ENCODE peak calls at places on chromosomes 3 and 15, in eight cellular contexts. X is transverse colon, G is vagina, D is esophagus muscularis mucosa, A is HCT116, R is stomach, K is endothelial cell of umbilical vein, E is GM12878. O is an unnamed sample.

GRCh38 chr15:67148196-67148701 is 82.8 kb downstream of the SMAD3 start:
- DNase-seq in X (no peak), G (no peak), D (no peak), A (no peak), R (no peak), K (peak), E (no peak), O (no peak)

GRCh38 chr3:102068327-102068726 is 219.0 kb downstream of the NFKBIZ start:
- DNase-seq in X (no peak), G (no peak), D (no peak), A (no peak), R (no peak), K (peak), E (no peak), O (no peak)

GRCh38 chr3:10555263-10555662 is 49.9 kb upstream of the ATP2B2 start:
- DNase-seq in X (no peak), G (no peak), D (peak), A (no peak), R (no peak), K (no peak), E (no peak), O (no peak)

GRCh38 chr15:52672661-52673060 is 6.5 kb downstream of the ATOSA start:
- DNase-seq in X (no peak), G (no peak), D (no peak), A (no peak), R (no peak), K (no peak), E (no peak), O (no peak)

GRCh38 chr15:89016549-89017041 is 71.7 kb upstream of the ABHD2 start:
- DNase-seq in X (no peak), G (no peak), D (no peak), A (peak), R (no peak), K (peak), E (no peak), O (no peak)

GRCh38 chr15:26083457-26084350 is 220.6 kb upstream of the ATP10A start:
- DNase-seq in X (no peak), G (no peak), D (no peak), A (no peak), R (no peak), K (no peak), E (no peak), O (no peak)

GRCh38 chr3:37862712-37863551 is 1.3 kb downstream of the CTDSPL start:
- DNase-seq in X (peak), G (no peak), D (no peak), A (no peak), R (no peak), K (peak), E (no peak), O (peak)

GRCh38 chr3:33372218-33373081 is 67.8 kb downstream of the UBP1 start:
- DNase-seq in X (peak), G (no peak), D (no peak), A (peak), R (peak), K (peak), E (no peak), O (no peak)

GRCh38 chr3:115819785-115820384 is 196.6 kb downstream of the GAP43 start:
- DNase-seq in X (peak), G (no peak), D (no peak), A (peak), R (peak), K (peak), E (peak), O (no peak)

GRCh38 chr3:58391156-58391865 is 42.3 kb downstream of the PDHB start:
- DNase-seq in X (no peak), G (no peak), D (no peak), A (no peak), R (no peak), K (peak), E (no peak), O (no peak)

GRCh38 chr3:161139686-161140085 is 34.5 kb upstream of the B3GALNT1 start:
- DNase-seq in X (no peak), G (no peak), D (no peak), A (no peak), R (no peak), K (peak), E (no peak), O (no peak)

GRCh38 chr15:70066004-70066403 is 31.7 kb downstream of the TLE3 start:
- DNase-seq in X (no peak), G (no peak), D (no peak), A (no peak), R (no peak), K (no peak), E (no peak), O (no peak)

GRCh38 chr15:74251187-74251811 is 15.2 kb downstream of the CCDC33 start:
- DNase-seq in X (no peak), G (no peak), D (no peak), A (no peak), R (peak), K (no peak), E (no peak), O (no peak)

GRCh38 chr15:66798426-66799061 is 96.5 kb downstream of the SMAD6 start:
- DNase-seq in X (no peak), G (no peak), D (no peak), A (no peak), R (no peak), K (peak), E (no peak), O (no peak)

GRCh38 chr3:29285356-29286070 is 4.6 kb downstream of the RBMS3 start:
- DNase-seq in X (no peak), G (no peak), D (no peak), A (no peak), R (no peak), K (peak), E (no peak), O (no peak)

GRCh38 chr3:151171145-151171544 is 31.9 kb downstream of the GPR171 start:
- DNase-seq in X (peak), G (no peak), D (no peak), A (no peak), R (no peak), K (no peak), E (no peak), O (no peak)

GRCh38 chr3:123383101-123384053 is 65.5 kb downstream of the ADCY5 start:
- DNase-seq in X (no peak), G (no peak), D (no peak), A (no peak), R (no peak), K (no peak), E (no peak), O (no peak)

GRCh38 chr3:58013099-58013498 is 4.9 kb downstream of the FLNB start:
- DNase-seq in X (no peak), G (no peak), D (no peak), A (no peak), R (no peak), K (no peak), E (no peak), O (no peak)

GRCh38 chr3:12750223-12750622 is 8.8 kb downstream of the TMEM40 start:
- DNase-seq in X (peak), G (no peak), D (no peak), A (peak), R (peak), K (peak), E (no peak), O (no peak)

GRCh38 chr3:71684752-71685151 is 40.5 kb downstream of the EIF4E3 start:
- DNase-seq in X (no peak), G (no peak), D (no peak), A (no peak), R (no peak), K (peak), E (no peak), O (no peak)

GRCh38 chr3:150721285-150722130 is 17.8 kb upstream of the ERICH6 start:
- DNase-seq in X (no peak), G (no peak), D (no peak), A (peak), R (no peak), K (peak), E (no peak), O (no peak)

GRCh38 chr3:183809209-183809608 is 16.2 kb downstream of the MAP6D1 start:
- DNase-seq in X (no peak), G (no peak), D (no peak), A (no peak), R (no peak), K (no peak), E (no peak), O (no peak)

GRCh38 chr15:78767331-78767951 is 43.8 kb downstream of the ADAMTS7 start:
- DNase-seq in X (peak), G (no peak), D (no peak), A (no peak), R (no peak), K (no peak), E (no peak), O (peak)

GRCh38 chr3:168534761-168535160 is 439.0 kb upstream of the GOLIM4 start:
- DNase-seq in X (no peak), G (no peak), D (no peak), A (no peak), R (no peak), K (no peak), E (no peak), O (no peak)

GRCh38 chr15:79083154-79083553 is 7.4 kb downstream of the RASGRF1 start:
- DNase-seq in X (no peak), G (no peak), D (no peak), A (no peak), R (no peak), K (no peak), E (no peak), O (no peak)

GRCh38 chr3:173902866-173903265 is 505.3 kb downstream of the NLGN1 start:
- DNase-seq in X (no peak), G (no peak), D (no peak), A (no peak), R (no peak), K (no peak), E (no peak), O (no peak)
- H3K27ac ChIP-seq in X (no peak), G (no peak), D (no peak), A (no peak), R (no peak), K (no peak), E (no peak), O (no peak)

DNA sequence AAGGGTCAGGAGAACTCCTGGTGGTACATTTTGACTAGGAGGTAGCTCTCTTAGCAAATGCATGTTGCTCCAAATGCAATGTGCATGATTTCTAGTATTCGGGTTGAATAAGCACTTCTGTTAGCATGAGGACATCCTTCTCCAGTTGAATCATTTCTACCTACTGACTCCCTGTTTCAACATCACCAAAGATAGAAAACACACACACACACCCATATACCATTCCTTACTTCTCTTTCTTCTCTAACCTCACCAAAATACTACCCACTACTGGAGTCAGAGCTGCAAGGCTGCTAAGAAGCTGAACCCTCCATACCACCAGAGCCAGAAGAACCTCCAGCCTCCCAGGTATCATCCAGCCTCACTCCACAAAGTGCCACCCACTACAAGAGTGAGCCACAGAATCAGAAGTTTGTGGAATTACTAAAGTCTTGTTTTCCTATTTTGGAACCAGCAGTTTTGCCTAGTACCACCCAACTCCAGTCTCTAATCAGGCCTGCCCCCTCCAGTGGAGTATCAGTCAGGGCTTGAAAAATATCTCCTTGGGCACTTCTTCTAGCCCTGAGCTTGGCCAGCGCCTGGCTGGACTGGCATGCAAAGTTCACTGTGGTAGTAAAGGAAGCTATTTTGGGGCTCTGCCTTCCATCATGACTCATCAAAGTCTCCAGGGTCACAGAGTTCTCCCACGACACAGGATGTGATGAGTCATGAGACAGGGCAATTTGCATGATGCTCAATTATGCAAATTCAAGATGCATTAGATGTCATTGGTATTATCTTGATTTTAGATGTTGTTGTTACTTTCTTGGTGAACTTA is 110.2 kb downstream of the CYP19A1 start:
- DNase-seq in X (no peak), G (no peak), D (peak), A (peak), R (no peak), K (peak), E (peak), O (no peak)
- TF ChIP-seq POLR2A in X (no peak), G (no peak), D (no peak), A (no peak), R (no peak), K (no peak), E (peak), O (no peak)

GRCh38 chr15:60358935-60359672 is 38.7 kb downstream of the ANXA2 start:
- DNase-seq in X (no peak), G (no peak), D (no peak), A (no peak), R (peak), K (peak), E (no peak), O (no peak)
- TF ChIP-seq POLR2AphosphoS5 in X (no peak), G (no peak), D (peak), A (no peak), R (no peak), K (no peak), E (no peak), O (no peak)

GRCh38 chr3:188322135-188322892 is 168.4 kb downstream of the LPP start:
- DNase-seq in X (no peak), G (no peak), D (no peak), A (no peak), R (no peak), K (no peak), E (no peak), O (no peak)
- H3K27ac ChIP-seq in X (no peak), G (no peak), D (peak), A (no peak), R (no peak), K (no peak), E (no peak), O (peak)

DNA sequence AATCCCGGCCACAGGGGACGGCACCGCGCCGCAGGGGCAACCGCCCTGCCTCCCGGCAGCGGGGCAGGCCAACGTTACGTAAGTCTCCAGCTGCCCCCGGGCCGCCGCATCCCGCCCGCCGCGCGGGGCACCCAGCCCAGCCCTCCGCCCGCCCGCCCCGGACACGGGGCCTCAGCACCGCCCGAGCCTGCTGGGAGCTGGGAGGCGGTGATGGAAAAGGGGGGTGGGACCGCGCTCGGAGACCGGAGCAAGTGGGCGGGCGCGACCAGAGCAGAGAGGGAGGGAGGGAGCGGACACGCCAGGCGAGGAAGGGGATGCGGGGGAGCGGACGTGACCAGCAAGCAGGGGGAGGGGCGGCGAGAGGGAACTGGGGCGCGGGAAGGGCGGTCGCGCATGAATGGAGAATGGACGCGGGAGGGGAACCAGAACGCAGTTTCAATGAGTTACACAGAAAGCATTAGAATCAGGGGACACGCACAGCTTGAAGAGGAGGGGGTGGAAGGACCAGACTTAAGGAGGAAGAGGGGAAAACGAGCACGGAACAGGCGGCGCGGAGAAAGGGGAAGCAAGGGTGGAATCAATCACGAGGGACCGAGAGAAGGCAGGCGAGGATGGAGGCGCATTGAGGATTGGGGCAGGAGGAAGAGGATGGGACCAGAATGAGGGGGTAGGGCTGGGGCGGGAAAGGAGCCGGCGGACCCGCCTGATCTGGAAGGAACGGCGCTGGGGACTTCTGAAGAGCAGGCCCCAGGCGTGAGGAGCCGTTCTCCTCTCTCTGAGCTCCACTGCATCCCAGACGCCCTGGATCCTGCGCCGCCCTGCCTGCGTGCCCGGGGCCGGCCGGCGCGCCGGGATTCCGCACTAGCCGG is 559 bp downstream of the PKM start:
- DNase-seq in X (peak), G (no peak), D (peak), A (no peak), R (peak), K (peak), E (peak), O (peak)
- TF ChIP-seq POLR2A in X (no peak), G (no peak), D (peak), A (no peak), R (no peak), K (no peak), E (peak), O (no peak)

GRCh38 chr3:14303336-14304100 is 98.9 kb upstream of the SLC6A6 start:
- DNase-seq in X (no peak), G (no peak), D (no peak), A (no peak), R (no peak), K (no peak), E (no peak), O (no peak)
- TF ChIP-seq POLR2AphosphoS5 in X (no peak), G (no peak), D (no peak), A (no peak), R (no peak), K (no peak), E (no peak), O (no peak)